ENCODE peak calls at places on chromosome 13, in six cellular contexts. One of them, this sample, is unnamed.

GRCh38 chr13:112790735-112791641 is 101.2 kb downstream of the ATP11A start:
- DNase-seq in body of pancreas: no peak
- DNase-seq in heart right ventricle: no peak
- DNase-seq in uterus: peak; percentile 4
- DNase-seq in left lung: peak; percentile 68
- DNase-seq in IMR-90: peak; percentile 64
- DNase-seq in this sample: no peak

GRCh38 chr13:50119593-50119992 is 104.3 kb downstream of the KCNRG start:
- DNase-seq in IMR-90: peak; percentile 53
- DNase-seq in body of pancreas: peak; percentile 19
- DNase-seq in uterus: no peak
- DNase-seq in heart right ventricle: no peak
- DNase-seq in left lung: no peak
- DNase-seq in this sample: no peak

GRCh38 chr13:33123066-33123940 is 107.1 kb downstream of the KL start:
- DNase-seq in IMR-90: peak; percentile 53
- DNase-seq in body of pancreas: peak; percentile 20
- DNase-seq in uterus: no peak
- DNase-seq in left lung: no peak
- DNase-seq in heart right ventricle: peak; percentile 31
- DNase-seq in this sample: peak; percentile 60

GRCh38 chr13:27336005-27336673 is 65.5 kb downstream of the RASL11A start:
- DNase-seq in IMR-90: peak; percentile 87
- DNase-seq in body of pancreas: no peak
- DNase-seq in uterus: no peak
- DNase-seq in heart right ventricle: no peak
- DNase-seq in left lung: no peak
- DNase-seq in this sample: no peak

GRCh38 chr13:63085851-63086250 is 1670.2 kb upstream of the PCDH20 start:
- DNase-seq in uterus: no peak
- DNase-seq in heart right ventricle: no peak
- DNase-seq in body of pancreas: no peak
- DNase-seq in IMR-90: no peak
- DNase-seq in left lung: no peak
- DNase-seq in this sample: no peak

GRCh38 chr13:23754506-23754905 is 134.7 kb downstream of the MIPEP start:
- DNase-seq in heart right ventricle: no peak
- DNase-seq in body of pancreas: no peak
- DNase-seq in IMR-90: peak; percentile 52
- DNase-seq in uterus: no peak
- DNase-seq in left lung: no peak
- DNase-seq in this sample: no peak

GRCh38 chr13:103431880-103432279 is 365.7 kb upstream of the SLC10A2 start:
- DNase-seq in body of pancreas: no peak
- DNase-seq in heart right ventricle: no peak
- DNase-seq in left lung: no peak
- DNase-seq in uterus: no peak
- DNase-seq in IMR-90: no peak
- DNase-seq in this sample: no peak

GRCh38 chr13:97057196-97057595 is 62.9 kb upstream of the OXGR1 start:
- DNase-seq in uterus: no peak
- DNase-seq in heart right ventricle: no peak
- DNase-seq in body of pancreas: no peak
- DNase-seq in left lung: no peak
- DNase-seq in IMR-90: no peak
- DNase-seq in this sample: no peak

GRCh38 chr13:62512194-62513141 is 1096.8 kb upstream of the PCDH20 start:
- DNase-seq in heart right ventricle: no peak
- DNase-seq in uterus: no peak
- DNase-seq in body of pancreas: peak; percentile 63
- DNase-seq in left lung: peak; percentile 28
- DNase-seq in IMR-90: peak; percentile 32
- DNase-seq in this sample: no peak

GRCh38 chr13:43985437-43986051 is 105.8 kb downstream of the LACC1 start:
- DNase-seq in IMR-90: no peak
- DNase-seq in heart right ventricle: no peak
- DNase-seq in left lung: no peak
- DNase-seq in body of pancreas: no peak
- DNase-seq in uterus: no peak
- DNase-seq in this sample: no peak

GRCh38 chr13:29582171-29582570 is 13.3 kb downstream of the SLC7A1 start:
- DNase-seq in left lung: no peak
- DNase-seq in heart right ventricle: peak; percentile 58
- DNase-seq in body of pancreas: peak; percentile 64
- DNase-seq in uterus: no peak
- DNase-seq in IMR-90: no peak
- DNase-seq in this sample: no peak
- H3K4me1 ChIP-seq in left lung: no peaks in the 10 kb centered on the region
- H3K4me1 ChIP-seq in heart right ventricle: peaks cover 34% of the 10 kb centered on the region
- H3K4me1 ChIP-seq in body of pancreas: peaks cover 63% of the 10 kb centered on the region
- H3K4me1 ChIP-seq in uterus: no peaks in the 10 kb centered on the region
- H3K4me1 ChIP-seq in IMR-90: peaks cover 14% of the 10 kb centered on the region
- H3K4me1 ChIP-seq in this sample: peaks cover 9% of the 10 kb centered on the region

GRCh38 chr13:72985610-72986009 is 73.2 kb upstream of the KLF5 start:
- DNase-seq in IMR-90: no peak
- DNase-seq in heart right ventricle: no peak
- DNase-seq in uterus: no peak
- DNase-seq in left lung: no peak
- DNase-seq in body of pancreas: no peak
- DNase-seq in this sample: no peak

GRCh38 chr13:72986197-72986596 is 72.6 kb upstream of the KLF5 start:
- DNase-seq in left lung: no peak
- DNase-seq in body of pancreas: no peak
- DNase-seq in uterus: no peak
- DNase-seq in IMR-90: no peak
- DNase-seq in heart right ventricle: no peak
- DNase-seq in this sample: no peak

DNA sequence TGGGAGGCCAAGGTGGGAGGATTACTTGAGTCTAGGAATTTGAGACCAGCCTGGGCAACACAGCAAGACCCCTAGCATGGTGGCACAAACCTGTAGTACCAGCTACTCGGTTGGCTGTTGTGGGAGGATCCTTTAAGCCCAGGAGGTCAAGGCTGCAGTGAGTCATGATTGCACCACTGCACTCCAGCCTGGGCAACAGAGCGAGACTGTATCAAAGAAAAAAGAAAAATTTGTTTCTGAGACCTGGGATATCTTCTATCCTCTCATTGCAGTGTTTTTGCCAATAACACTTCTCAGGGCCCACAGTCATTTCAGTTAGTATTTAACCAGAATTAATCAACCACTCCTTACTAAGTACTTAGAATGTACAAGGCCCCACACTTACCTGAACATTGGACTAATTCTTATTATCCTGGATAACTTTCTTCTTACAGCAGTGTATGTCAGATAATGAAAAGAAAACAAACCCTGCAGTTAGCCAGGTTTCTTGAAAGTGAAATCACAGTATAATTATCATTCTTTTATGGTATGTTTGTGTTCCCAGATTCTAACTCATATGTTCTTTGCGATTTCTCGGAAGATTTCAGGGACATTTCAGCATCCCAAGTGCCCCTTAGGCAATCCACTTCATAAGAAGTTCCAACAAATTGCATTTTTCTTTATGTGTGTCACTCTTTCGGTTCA is 75.6 kb upstream of the KLF5 start:
- DNase-seq in uterus: no peak
- DNase-seq in left lung: no peak
- DNase-seq in body of pancreas: peak; percentile 41
- DNase-seq in IMR-90: peak; percentile 69
- DNase-seq in heart right ventricle: no peak
- DNase-seq in this sample: no peak
- H3K4me1 ChIP-seq in uterus: no peaks in the 10 kb centered on the region
- H3K4me1 ChIP-seq in left lung: no peaks in the 10 kb centered on the region
- H3K4me1 ChIP-seq in body of pancreas: peaks cover 9% of the 10 kb centered on the region
- H3K4me1 ChIP-seq in IMR-90: no peaks in the 10 kb centered on the region
- H3K4me1 ChIP-seq in heart right ventricle: no peaks in the 10 kb centered on the region
- H3K4me1 ChIP-seq in this sample: no peaks in the 10 kb centered on the region

DNA sequence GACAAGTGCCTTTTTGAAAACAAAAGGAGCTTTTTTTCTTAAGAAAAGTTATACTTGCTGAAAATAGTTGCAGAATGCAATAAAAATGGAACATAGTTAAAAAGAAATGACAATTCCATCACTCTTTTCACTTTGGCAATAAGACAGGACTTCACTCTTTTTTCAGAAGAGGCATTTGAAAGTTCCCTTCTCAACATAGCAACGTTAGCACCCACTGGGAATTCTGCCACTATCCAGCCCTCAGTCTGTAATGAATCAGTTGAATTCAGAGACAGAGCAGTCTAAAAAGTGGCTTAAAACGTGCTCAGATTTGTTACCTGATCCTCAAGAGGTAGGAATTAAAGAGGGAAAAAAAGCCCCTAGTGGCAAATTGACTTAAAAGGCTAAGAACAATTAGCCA is 10.2 kb downstream of the RGCC start:
- DNase-seq in IMR-90: no peak
- DNase-seq in heart right ventricle: no peak
- DNase-seq in body of pancreas: no peak
- DNase-seq in uterus: no peak
- DNase-seq in left lung: no peak
- DNase-seq in this sample: no peak
- H3K4me1 ChIP-seq in IMR-90: peaks cover 15% of the 10 kb centered on the region
- H3K4me1 ChIP-seq in heart right ventricle: peaks cover 50% of the 10 kb centered on the region
- H3K4me1 ChIP-seq in body of pancreas: no peaks in the 10 kb centered on the region
- H3K4me1 ChIP-seq in uterus: no peaks in the 10 kb centered on the region
- H3K4me1 ChIP-seq in left lung: peaks cover 38% of the 10 kb centered on the region
- H3K4me1 ChIP-seq in this sample: peaks cover 51% of the 10 kb centered on the region

GRCh38 chr13:40582531-40582930 is 83.9 kb downstream of the FOXO1 start:
- DNase-seq in uterus: no peak
- DNase-seq in left lung: no peak
- DNase-seq in IMR-90: no peak
- DNase-seq in body of pancreas: no peak
- DNase-seq in heart right ventricle: no peak
- DNase-seq in this sample: no peak
- H3K4me1 ChIP-seq in uterus: peaks cover 11% of the 10 kb centered on the region
- H3K4me1 ChIP-seq in left lung: peaks cover 35% of the 10 kb centered on the region
- H3K4me1 ChIP-seq in IMR-90: no peaks in the 10 kb centered on the region
- H3K4me1 ChIP-seq in body of pancreas: peaks cover 72% of the 10 kb centered on the region
- H3K4me1 ChIP-seq in heart right ventricle: peaks cover 81% of the 10 kb centered on the region
- H3K4me1 ChIP-seq in this sample: peaks cover 68% of the 10 kb centered on the region

DNA sequence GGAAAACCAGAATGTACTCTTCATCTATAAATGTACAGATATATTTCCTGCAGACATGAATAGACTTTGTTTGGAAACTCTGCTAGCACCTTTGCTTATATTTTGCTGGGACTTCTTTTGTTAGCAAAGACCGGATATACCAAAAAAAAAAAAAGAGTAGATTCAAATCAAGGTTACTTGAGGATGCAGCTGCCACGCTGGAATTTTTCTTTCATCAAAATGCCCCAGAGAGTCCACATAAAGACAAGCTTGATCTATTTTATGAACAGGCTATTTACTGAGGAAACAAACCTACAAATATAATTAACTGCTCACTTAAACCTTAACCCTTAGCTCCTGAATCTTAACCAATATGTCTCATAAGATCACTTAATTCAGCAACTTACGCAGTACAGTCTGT is 27.1 kb upstream of the DOCK9 start:
- DNase-seq in IMR-90: no peak
- DNase-seq in uterus: no peak
- DNase-seq in left lung: no peak
- DNase-seq in heart right ventricle: no peak
- DNase-seq in body of pancreas: no peak
- DNase-seq in this sample: no peak
- H3K4me1 ChIP-seq in IMR-90: no peaks in the 10 kb centered on the region
- H3K4me1 ChIP-seq in uterus: no peaks in the 10 kb centered on the region
- H3K4me1 ChIP-seq in left lung: peaks cover 29% of the 10 kb centered on the region
- H3K4me1 ChIP-seq in heart right ventricle: peaks cover 98% of the 10 kb centered on the region
- H3K4me1 ChIP-seq in body of pancreas: no peaks in the 10 kb centered on the region
- H3K4me1 ChIP-seq in this sample: peaks cover 62% of the 10 kb centered on the region

This sample was measured in tibial nerve.